ENCODE peak calls at places on chromosomes 11 and 22, in six cellular contexts. V is stimulated activated CD4-positive, alpha-beta T cell treated with anti-CD3 and anti-CD28 coated beads, Interleukin-2, amount 100 ng/mL, for 48 hours; K is astrocyte of the spinal cord; Y is right lobe of liver; C is transverse colon; L is Peyer's patch. R is an unnamed sample.
A peak's percentile ranks its signal among the peaks of the same experiment; 100 is the strongest.

GRCh38 chr11:107215006-107215405 is 196.7 kb upstream of the GUCY1A2 start:
- DNase-seq in V (no peak), K (no peak), Y (no peak), C (no peak), L (no peak), R (no peak)

GRCh38 chr11:19853016-19853415 is 140.4 kb downstream of the NAV2 start:
- DNase-seq in V (no peak), K (no peak), Y (no peak), C (no peak), L (no peak), R (no peak)

GRCh38 chr11:124915541-124916369 is 3.3 kb upstream of the HEPN1 start:
- DNase-seq in V (no peak), K (peak; percentile 48), Y (peak; percentile 84), C (no peak), L (no peak), R (no peak)

GRCh38 chr11:1756791-1757771 is 6.6 kb downstream of the CTSD start:
- DNase-seq in V (no peak), K (no peak), Y (no peak), C (no peak), L (no peak), R (no peak)

GRCh38 chr22:42172385-42173172 is 42.0 kb upstream of the CYP2D6 start:
- DNase-seq in V (no peak), K (peak; percentile 24), Y (peak; percentile 73), C (peak; percentile 74), L (peak; percentile 75), R (no peak)

GRCh38 chr22:40498454-40499186 is 128.2 kb downstream of the SGSM3 start:
- DNase-seq in V (no peak), K (peak; percentile 92), Y (no peak), C (no peak), L (no peak), R (no peak)

GRCh38 chr11:100964400-100964799 is 165.2 kb downstream of the PGR start:
- DNase-seq in V (no peak), K (peak; percentile 58), Y (no peak), C (no peak), L (no peak), R (no peak)

GRCh38 chr11:123357990-123358827 is 71.9 kb upstream of the GRAMD1B start:
- DNase-seq in V (peak; percentile 44), K (peak; percentile 16), Y (no peak), C (peak; percentile 14), L (no peak), R (peak; percentile 4)

GRCh38 chr22:37068859-37069258 is 17.3 kb downstream of the KCTD17 start:
- DNase-seq in V (no peak), K (no peak), Y (no peak), C (no peak), L (no peak), R (no peak)

GRCh38 chr11:8256271-8257002 is 7.2 kb downstream of the LMO1 start:
- DNase-seq in V (no peak), K (no peak), Y (peak; percentile 28), C (no peak), L (peak; percentile 15), R (no peak)

GRCh38 chr11:108346451-108346850 is 120.9 kb downstream of the C11orf65 start:
- DNase-seq in V (no peak), K (no peak), Y (no peak), C (no peak), L (no peak), R (no peak)

GRCh38 chr11:70167723-70168404 is 35.2 kb upstream of the FADD start:
- DNase-seq in V (no peak), K (no peak), Y (no peak), C (no peak), L (no peak), R (no peak)

GRCh38 chr11:127919206-127920000 is 668.0 kb downstream of the ETS1 start:
- DNase-seq in V (no peak), K (peak; percentile 84), Y (no peak), C (no peak), L (no peak), R (no peak)

GRCh38 chr22:44975444-44976262 is 34.2 kb downstream of the PHF21B start:
- DNase-seq in V (peak; percentile 78), K (peak; percentile 72), Y (peak; percentile 52), C (peak; percentile 77), L (peak; percentile 72), R (peak; percentile 45)

GRCh38 chr11:44910591-44910990 is 40.1 kb downstream of the TP53I11 start:
- DNase-seq in V (no peak), K (no peak), Y (no peak), C (no peak), L (no peak), R (no peak)

GRCh38 chr11:71305451-71306125 is 53.2 kb upstream of the SHANK2 start:
- DNase-seq in V (no peak), K (no peak), Y (peak; percentile 28), C (no peak), L (peak; percentile 34), R (no peak)

GRCh38 chr11:86517557-86517956 is 142.9 kb downstream of the CCDC81 start:
- DNase-seq in V (no peak), K (no peak), Y (no peak), C (no peak), L (no peak), R (no peak)

GRCh38 chr11:45736424-45736823 is 68.5 kb upstream of the SLC35C1 start:
- DNase-seq in V (no peak), K (no peak), Y (peak; percentile 79), C (no peak), L (no peak), R (no peak)